ENCODE peak calls at places on chromosomes 3 and 15, in seven cellular contexts. One of them, this sample, is unnamed.

GRCh38 chr3:133479895-133480669 is 80.2 kb downstream of the BFSP2 start:
- DNase-seq in suprapubic skin: no peak
- DNase-seq in A549: no peak
- DNase-seq in ovary: no peak
- DNase-seq in GM12878: peak; percentile 73
- DNase-seq in sigmoid colon: no peak
- DNase-seq in stomach: no peak
- DNase-seq in this sample: no peak

GRCh38 chr3:40120816-40121215 is 188.7 kb upstream of the EIF1B start:
- DNase-seq in A549: peak; percentile 13
- DNase-seq in ovary: no peak
- DNase-seq in sigmoid colon: no peak
- DNase-seq in GM12878: no peak
- DNase-seq in suprapubic skin: no peak
- DNase-seq in stomach: no peak
- DNase-seq in this sample: no peak

GRCh38 chr3:3610581-3611298 is 188.5 kb upstream of the LRRN1 start:
- DNase-seq in ovary: no peak
- DNase-seq in suprapubic skin: no peak
- DNase-seq in GM12878: no peak
- DNase-seq in stomach: no peak
- DNase-seq in sigmoid colon: no peak
- DNase-seq in A549: no peak
- DNase-seq in this sample: no peak

GRCh38 chr3:127750226-127751031 is 71.9 kb downstream of the MGLL start:
- DNase-seq in A549: no peak
- DNase-seq in stomach: no peak
- DNase-seq in ovary: no peak
- DNase-seq in sigmoid colon: no peak
- DNase-seq in GM12878: peak; percentile 88
- DNase-seq in suprapubic skin: peak; percentile 44
- DNase-seq in this sample: no peak

GRCh38 chr15:86432861-86433260 is 353.2 kb downstream of the AGBL1 start:
- DNase-seq in A549: no peak
- DNase-seq in GM12878: no peak
- DNase-seq in ovary: no peak
- DNase-seq in stomach: no peak
- DNase-seq in suprapubic skin: no peak
- DNase-seq in sigmoid colon: no peak
- DNase-seq in this sample: no peak

GRCh38 chr15:89912674-89913396 is at the start of gene ARPIN:
- DNase-seq in stomach: peak; percentile 65
- DNase-seq in sigmoid colon: peak; percentile 82
- DNase-seq in A549: peak; percentile 63
- DNase-seq in ovary: peak; percentile 53
- DNase-seq in GM12878: no peak
- DNase-seq in suprapubic skin: peak; percentile 82
- DNase-seq in this sample: no peak

GRCh38 chr3:30098656-30099454 is 507.5 kb upstream of the TGFBR2 start:
- DNase-seq in A549: no peak
- DNase-seq in GM12878: no peak
- DNase-seq in suprapubic skin: no peak
- DNase-seq in ovary: no peak
- DNase-seq in stomach: no peak
- DNase-seq in sigmoid colon: no peak
- DNase-seq in this sample: no peak

GRCh38 chr15:45892182-45892581 is 257.4 kb downstream of the SQOR start:
- DNase-seq in A549: no peak
- DNase-seq in ovary: no peak
- DNase-seq in sigmoid colon: no peak
- DNase-seq in stomach: no peak
- DNase-seq in suprapubic skin: no peak
- DNase-seq in GM12878: no peak
- DNase-seq in this sample: no peak

GRCh38 chr15:78635346-78635745 is 5.7 kb downstream of the CHRNB4 start:
- DNase-seq in A549: no peak
- DNase-seq in sigmoid colon: no peak
- DNase-seq in stomach: no peak
- DNase-seq in ovary: no peak
- DNase-seq in suprapubic skin: peak; percentile 73
- DNase-seq in GM12878: no peak
- DNase-seq in this sample: no peak

GRCh38 chr3:13607821-13608620 is 59.1 kb downstream of the FBLN2 start:
- DNase-seq in GM12878: no peak
- DNase-seq in ovary: no peak
- DNase-seq in A549: no peak
- DNase-seq in suprapubic skin: no peak
- DNase-seq in sigmoid colon: peak; percentile 54
- DNase-seq in stomach: no peak
- DNase-seq in this sample: no peak

GRCh38 chr15:81504170-81504905 is 130.3 kb upstream of the TMC3 start:
- DNase-seq in stomach: no peak
- DNase-seq in A549: no peak
- DNase-seq in GM12878: no peak
- DNase-seq in ovary: no peak
- DNase-seq in suprapubic skin: no peak
- DNase-seq in sigmoid colon: no peak
- DNase-seq in this sample: no peak

GRCh38 chr3:52181543-52181942 is 16.4 kb upstream of the ALAS1 start:
- DNase-seq in stomach: no peak
- DNase-seq in sigmoid colon: no peak
- DNase-seq in A549: no peak
- DNase-seq in suprapubic skin: no peak
- DNase-seq in ovary: no peak
- DNase-seq in GM12878: no peak
- DNase-seq in this sample: no peak

GRCh38 chr3:119413603-119414280 is 49.7 kb downstream of the TMEM39A start:
- DNase-seq in ovary: no peak
- DNase-seq in sigmoid colon: no peak
- DNase-seq in suprapubic skin: no peak
- DNase-seq in stomach: no peak
- DNase-seq in A549: no peak
- DNase-seq in GM12878: no peak
- DNase-seq in this sample: no peak

GRCh38 chr3:174710622-174711021 is 148.5 kb upstream of the NAALADL2 start:
- DNase-seq in GM12878: no peak
- DNase-seq in stomach: no peak
- DNase-seq in A549: no peak
- DNase-seq in ovary: no peak
- DNase-seq in suprapubic skin: no peak
- DNase-seq in sigmoid colon: no peak
- DNase-seq in this sample: no peak

GRCh38 chr3:102200126-102200525 is 234.7 kb upstream of the ZPLD1 start:
- DNase-seq in A549: peak; percentile 44
- DNase-seq in GM12878: no peak
- DNase-seq in ovary: no peak
- DNase-seq in stomach: no peak
- DNase-seq in suprapubic skin: no peak
- DNase-seq in sigmoid colon: no peak
- DNase-seq in this sample: no peak

GRCh38 chr15:79811406-79812405 is 85.1 kb downstream of the MTHFS start:
- DNase-seq in stomach: peak; percentile 81
- DNase-seq in A549: no peak
- DNase-seq in GM12878: no peak
- DNase-seq in ovary: peak; percentile 90
- DNase-seq in suprapubic skin: peak; percentile 86
- DNase-seq in sigmoid colon: peak; percentile 87
- DNase-seq in this sample: no peak

GRCh38 chr15:71145648-71146047 is 30.4 kb downstream of the THSD4 start:
- DNase-seq in GM12878: no peak
- DNase-seq in stomach: no peak
- DNase-seq in sigmoid colon: no peak
- DNase-seq in ovary: no peak
- DNase-seq in A549: no peak
- DNase-seq in suprapubic skin: no peak
- DNase-seq in this sample: no peak

GRCh38 chr3:40068647-40069046 is 240.9 kb upstream of the EIF1B start:
- DNase-seq in suprapubic skin: no peak
- DNase-seq in ovary: no peak
- DNase-seq in sigmoid colon: no peak
- DNase-seq in stomach: no peak
- DNase-seq in A549: no peak
- DNase-seq in GM12878: no peak
- DNase-seq in this sample: no peak

GRCh38 chr3:193388371-193388770 is 9.8 kb upstream of the ATP13A5 start:
- DNase-seq in suprapubic skin: no peak
- DNase-seq in stomach: no peak
- DNase-seq in GM12878: no peak
- DNase-seq in sigmoid colon: no peak
- DNase-seq in A549: no peak
- DNase-seq in ovary: no peak
- DNase-seq in this sample: no peak

GRCh38 chr15:88871313-88871712 is 24.0 kb downstream of the HAPLN3 start:
- DNase-seq in sigmoid colon: no peak
- DNase-seq in A549: no peak
- DNase-seq in ovary: no peak
- DNase-seq in stomach: no peak
- DNase-seq in suprapubic skin: no peak
- DNase-seq in GM12878: no peak
- DNase-seq in this sample: no peak

GRCh38 chr3:36874351-36874874 is 70.4 kb downstream of the TRANK1 start:
- DNase-seq in GM12878: no peak
- DNase-seq in suprapubic skin: no peak
- DNase-seq in ovary: no peak
- DNase-seq in sigmoid colon: no peak
- DNase-seq in A549: no peak
- DNase-seq in stomach: no peak
- DNase-seq in this sample: no peak

GRCh38 chr3:14907043-14907966 is 40.1 kb upstream of the NR2C2 start:
- DNase-seq in ovary: no peak
- DNase-seq in stomach: peak; percentile 72
- DNase-seq in A549: no peak
- DNase-seq in sigmoid colon: no peak
- DNase-seq in GM12878: no peak
- DNase-seq in suprapubic skin: peak; percentile 71
- DNase-seq in this sample: no peak

GRCh38 chr3:72245183-72245811 is 460.3 kb upstream of the PROK2 start:
- DNase-seq in GM12878: no peak
- DNase-seq in ovary: peak; percentile 47
- DNase-seq in suprapubic skin: no peak
- DNase-seq in stomach: peak; percentile 66
- DNase-seq in sigmoid colon: peak; percentile 85
- DNase-seq in A549: no peak
- DNase-seq in this sample: no peak

GRCh38 chr3:152443212-152444023 is 174.7 kb downstream of the MBNL1 start:
- DNase-seq in ovary: no peak
- DNase-seq in A549: peak; percentile 16
- DNase-seq in stomach: no peak
- DNase-seq in GM12878: no peak
- DNase-seq in suprapubic skin: no peak
- DNase-seq in sigmoid colon: no peak
- DNase-seq in this sample: no peak

GRCh38 chr3:152436707-152437615 is 168.2 kb downstream of the MBNL1 start:
- DNase-seq in sigmoid colon: no peak
- DNase-seq in stomach: no peak
- DNase-seq in ovary: no peak
- DNase-seq in GM12878: no peak
- DNase-seq in A549: no peak
- DNase-seq in suprapubic skin: no peak
- DNase-seq in this sample: no peak

GRCh38 chr3:152434142-152434541 is 165.4 kb downstream of the MBNL1 start:
- DNase-seq in GM12878: no peak
- DNase-seq in sigmoid colon: no peak
- DNase-seq in A549: no peak
- DNase-seq in stomach: no peak
- DNase-seq in ovary: no peak
- DNase-seq in suprapubic skin: no peak
- DNase-seq in this sample: no peak

GRCh38 chr3:152438181-152438580 is 169.5 kb downstream of the MBNL1 start:
- DNase-seq in stomach: no peak
- DNase-seq in sigmoid colon: no peak
- DNase-seq in suprapubic skin: no peak
- DNase-seq in A549: no peak
- DNase-seq in GM12878: no peak
- DNase-seq in ovary: no peak
- DNase-seq in this sample: no peak

GRCh38 chr3:152438706-152439105 is 170.0 kb downstream of the MBNL1 start:
- DNase-seq in sigmoid colon: no peak
- DNase-seq in A549: no peak
- DNase-seq in ovary: no peak
- DNase-seq in stomach: no peak
- DNase-seq in suprapubic skin: no peak
- DNase-seq in GM12878: no peak
- DNase-seq in this sample: no peak
- H3K27ac ChIP-seq in sigmoid colon: peak overlapping the region; percentile 17
- H3K27ac ChIP-seq in A549: no peak overlapping the region
- H3K27ac ChIP-seq in ovary: no peak overlapping the region
- H3K27ac ChIP-seq in stomach: no peak overlapping the region
- H3K27ac ChIP-seq in suprapubic skin: no peak overlapping the region
- H3K27ac ChIP-seq in GM12878: no peak overlapping the region
- H3K27ac ChIP-seq in this sample: no peak overlapping the region

GRCh38 chr3:179068779-179069530 is 2.7 kb downstream of the ZMAT3 start:
- DNase-seq in A549: peak; percentile 35
- DNase-seq in ovary: no peak
- DNase-seq in GM12878: no peak
- DNase-seq in suprapubic skin: no peak
- DNase-seq in sigmoid colon: no peak
- DNase-seq in stomach: no peak
- DNase-seq in this sample: no peak
- H3K4me1 ChIP-seq in A549: peaks cover 5% of the 10 kb centered on the region
- H3K4me1 ChIP-seq in ovary: no peaks in the 10 kb centered on the region
- H3K4me1 ChIP-seq in GM12878: peaks cover 8% of the 10 kb centered on the region
- H3K4me1 ChIP-seq in suprapubic skin: peaks cover 21% of the 10 kb centered on the region
- H3K4me1 ChIP-seq in sigmoid colon: peaks cover 28% of the 10 kb centered on the region
- H3K4me1 ChIP-seq in stomach: peaks cover 44% of the 10 kb centered on the region
- H3K4me1 ChIP-seq in this sample: no peaks in the 10 kb centered on the region

GRCh38 chr3:113638910-113639309 is 57.5 kb downstream of the USF3 start:
- DNase-seq in GM12878: no peak
- DNase-seq in A549: no peak
- DNase-seq in ovary: no peak
- DNase-seq in sigmoid colon: no peak
- DNase-seq in suprapubic skin: no peak
- DNase-seq in stomach: no peak
- DNase-seq in this sample: no peak
- TF ChIP-seq EP300 in GM12878: no peak
- TF ChIP-seq EP300 in A549: no peak
- TF ChIP-seq EP300 in ovary: no peak
- TF ChIP-seq EP300 in sigmoid colon: no peak
- TF ChIP-seq EP300 in suprapubic skin: no peak
- TF ChIP-seq EP300 in stomach: no peak
- TF ChIP-seq EP300 in this sample: no peak

DNA sequence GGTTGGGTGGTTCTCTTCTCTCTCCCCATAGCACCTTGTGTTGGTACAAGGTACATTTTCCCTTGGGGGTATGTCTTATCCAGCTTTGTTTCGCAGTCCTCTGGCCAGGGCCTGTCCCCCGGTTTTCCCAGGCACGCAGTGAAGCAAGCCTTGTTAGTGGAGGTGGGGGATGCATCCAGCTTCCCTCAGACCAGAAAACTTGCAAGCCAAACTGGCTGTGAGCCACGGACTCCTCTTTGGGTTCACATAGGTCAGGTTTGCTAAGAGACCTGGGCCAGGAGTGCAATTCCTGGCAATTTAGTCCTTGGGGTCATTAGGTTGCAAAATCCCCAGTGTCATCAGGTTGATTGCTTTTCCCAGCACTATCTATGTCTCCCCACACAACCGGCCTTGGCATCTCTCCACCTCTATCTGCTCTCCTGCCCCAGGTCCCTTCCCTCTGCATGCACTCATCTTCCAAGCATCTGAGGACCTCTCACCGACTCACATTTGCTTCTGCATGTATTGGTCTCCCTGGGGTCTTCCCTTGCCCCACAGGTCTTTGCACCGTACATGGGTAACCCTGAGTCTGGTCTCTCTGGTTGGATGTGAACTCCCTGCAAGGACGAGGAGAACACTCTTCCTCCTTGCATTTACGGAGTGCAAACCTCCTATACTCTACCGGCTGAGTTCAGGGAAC is 34.2 kb downstream of the BCL2L10 start:
- DNase-seq in suprapubic skin: no peak
- DNase-seq in sigmoid colon: no peak
- DNase-seq in A549: peak; percentile 65
- DNase-seq in GM12878: no peak
- DNase-seq in stomach: no peak
- DNase-seq in ovary: no peak
- DNase-seq in this sample: no peak
- H3K27ac ChIP-seq in suprapubic skin: peak overlapping the region; percentile 91
- H3K27ac ChIP-seq in sigmoid colon: no peak overlapping the region
- H3K27ac ChIP-seq in A549: peak overlapping the region; percentile 69
- H3K27ac ChIP-seq in GM12878: no peak overlapping the region
- H3K27ac ChIP-seq in stomach: no peak overlapping the region
- H3K27ac ChIP-seq in ovary: no peak overlapping the region
- H3K27ac ChIP-seq in this sample: no peak overlapping the region